ENCODE peak calls at places on chromosome 20, in ten cellular contexts. V is pancreas, Q is HepG2, D is lower lobe of right lung, B is body of pancreas, T is retinal pigment epithelial cell, H is cardiac fibroblast, P is brain microvascular endothelial cell, U is osteoblast, G is tibial nerve. Z is an unnamed sample.

GRCh38 chr20:23260181-23260840 is 90.3 kb upstream of the NXT1 start:
- DNase-seq in V (no peak), Q (no peak), D (no peak), B (no peak), T (no peak), H (no peak), P (no peak), U (no peak), G (no peak), Z (no peak)

GRCh38 chr20:46811328-46812084 is 83.1 kb upstream of the EYA2 start:
- DNase-seq in V (no peak), Q (no peak), D (no peak), B (no peak), T (no peak), H (no peak), P (no peak), U (no peak), G (no peak), Z (no peak)

GRCh38 chr20:23129891-23130621 is 43.9 kb upstream of the CD93 start:
- DNase-seq in V (no peak), Q (no peak), D (no peak), B (peak; percentile 3), T (no peak), H (no peak), P (no peak), U (no peak), G (no peak), Z (no peak)

GRCh38 chr20:3661060-3661820 is 2.0 kb downstream of the GFRA4 start:
- DNase-seq in V (no peak), Q (no peak), D (no peak), B (no peak), T (no peak), H (no peak), P (no peak), U (peak; percentile 79), G (no peak), Z (no peak)

GRCh38 chr20:24533449-24533848 is 64.0 kb downstream of the SYNDIG1 start:
- DNase-seq in V (no peak), Q (no peak), D (no peak), B (no peak), T (no peak), H (no peak), P (no peak), U (no peak), G (no peak), Z (no peak)

GRCh38 chr20:61891476-61891875 is 174.2 kb downstream of the TAF4 start:
- DNase-seq in V (no peak), Q (no peak), D (no peak), B (no peak), T (no peak), H (no peak), P (no peak), U (no peak), G (no peak), Z (no peak)

GRCh38 chr20:47205577-47206123 is 150.8 kb downstream of the ZMYND8 start:
- DNase-seq in V (no peak), Q (peak; percentile 78), D (peak; percentile 77), B (peak; percentile 52), T (no peak), H (peak; percentile 91), P (peak; percentile 77), U (peak; percentile 98), G (peak; percentile 39), Z (peak; percentile 67)

GRCh38 chr20:60764771-60765170 is 487.3 kb upstream of the CDH4 start:
- DNase-seq in V (no peak), Q (no peak), D (no peak), B (no peak), T (no peak), H (no peak), P (no peak), U (no peak), G (no peak), Z (no peak)

DNA sequence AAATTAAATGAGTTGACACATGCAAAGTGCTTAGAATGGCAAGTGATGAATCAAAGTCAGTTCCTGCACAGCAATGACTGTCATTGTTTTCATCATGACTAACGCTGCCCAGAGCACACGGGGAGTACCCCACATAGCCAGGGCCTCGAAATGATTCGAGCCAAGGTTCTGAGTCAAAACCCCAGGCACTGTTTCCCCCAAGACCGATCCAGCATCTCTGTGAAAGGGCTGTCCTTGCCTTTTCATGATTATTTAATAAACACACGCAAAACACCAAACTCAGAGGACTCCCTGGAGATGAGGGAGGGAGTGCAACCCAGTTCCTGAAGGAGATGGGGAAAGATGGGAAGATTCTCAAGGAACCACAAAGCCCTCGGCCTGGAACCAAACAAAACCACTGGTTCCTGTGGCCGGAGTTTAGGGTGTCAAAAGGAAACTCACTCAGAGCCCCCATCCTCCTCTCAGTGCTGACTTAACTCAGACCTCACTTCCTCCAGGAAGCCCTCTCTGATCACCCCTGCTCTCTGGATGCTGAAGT is 3.8 kb downstream of the PREX1 start:
- DNase-seq in V (no peak), Q (no peak), D (no peak), B (no peak), T (no peak), H (peak; percentile 95), P (peak; percentile 76), U (peak; percentile 99), G (peak; percentile 15), Z (no peak)
- H3K4me3 ChIP-seq in V (no peak overlapping the region), Q (no peak overlapping the region), D (peak overlapping the region; percentile 75), B (no peak overlapping the region), T (no peak overlapping the region), H (no peak overlapping the region), P (no peak overlapping the region), U (no peak overlapping the region), G (no peak overlapping the region), Z (no peak overlapping the region)

GRCh38 chr20:57398901-57399535 is 7.8 kb downstream of the RBM38 start:
- DNase-seq in V (no peak), Q (no peak), D (peak; percentile 32), B (no peak), T (no peak), H (no peak), P (no peak), U (peak; percentile 86), G (no peak), Z (no peak)

GRCh38 chr20:57401565-57401918 is 10.3 kb downstream of the RBM38 start:
- DNase-seq in V (no peak), Q (no peak), D (no peak), B (no peak), T (no peak), H (no peak), P (no peak), U (no peak), G (no peak), Z (no peak)

GRCh38 chr20:57400821-57401564 is 9.8 kb downstream of the RBM38 start:
- DNase-seq in V (no peak), Q (no peak), D (peak; percentile 37), B (no peak), T (no peak), H (no peak), P (no peak), U (peak; percentile 86), G (no peak), Z (no peak)

GRCh38 chr20:57399587-57400261 is 8.5 kb downstream of the RBM38 start:
- DNase-seq in V (no peak), Q (no peak), D (peak; percentile 45), B (peak; percentile 53), T (no peak), H (no peak), P (no peak), U (peak; percentile 93), G (no peak), Z (no peak)

DNA sequence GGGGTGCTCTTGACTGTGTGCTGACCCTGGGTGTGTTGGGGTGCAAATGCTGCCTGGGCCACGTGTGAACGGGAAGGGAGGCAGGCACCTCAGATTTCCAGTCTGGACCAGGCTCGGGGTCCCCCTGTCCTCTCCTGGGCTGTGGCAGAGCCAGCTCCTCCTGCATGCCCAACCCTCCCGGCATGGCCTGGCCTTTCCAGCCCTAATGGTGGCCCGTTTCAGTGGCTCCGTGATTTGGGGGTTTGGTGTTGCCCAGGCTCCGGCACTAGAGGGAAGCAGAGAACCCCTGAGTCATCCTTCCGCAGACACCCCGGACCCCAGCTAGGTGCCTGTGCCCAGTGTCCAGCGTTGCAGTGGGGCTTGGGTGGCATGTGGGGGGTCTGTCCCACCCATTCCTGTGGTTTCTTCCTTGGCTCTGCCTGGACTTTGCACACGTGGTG is 9.1 kb downstream of the RBM38 start:
- DNase-seq in V (no peak), Q (no peak), D (no peak), B (no peak), T (no peak), H (no peak), P (no peak), U (peak; percentile 84), G (no peak), Z (no peak)
- TF ChIP-seq CTCF in V (no peak), Q (peak; percentile 14), D (no peak), B (no peak), T (peak; percentile 5), H (no peak), P (peak; percentile 23), U (peak; percentile 10), G (no peak), Z (no peak)

GRCh38 chr20:59754551-59754950 is 150.2 kb downstream of the PHACTR3 start:
- DNase-seq in V (no peak), Q (no peak), D (no peak), B (no peak), T (no peak), H (no peak), P (no peak), U (no peak), G (no peak), Z (no peak)

GRCh38 chr20:59752101-59752586 is 147.8 kb downstream of the PHACTR3 start:
- DNase-seq in V (peak; percentile 25), Q (no peak), D (peak; percentile 63), B (no peak), T (no peak), H (no peak), P (no peak), U (no peak), G (no peak), Z (no peak)

GRCh38 chr20:59753836-59754235 is 149.5 kb downstream of the PHACTR3 start:
- DNase-seq in V (no peak), Q (no peak), D (no peak), B (no peak), T (no peak), H (no peak), P (no peak), U (no peak), G (no peak), Z (no peak)

GRCh38 chr20:59751075-59751711 is 146.9 kb downstream of the PHACTR3 start:
- DNase-seq in V (peak; percentile 41), Q (peak; percentile 52), D (peak; percentile 78), B (peak; percentile 55), T (no peak), H (peak; percentile 33), P (peak; percentile 50), U (peak; percentile 94), G (peak; percentile 64), Z (peak; percentile 19)

GRCh38 chr20:59752704-59753460 is 148.5 kb downstream of the PHACTR3 start:
- DNase-seq in V (no peak), Q (no peak), D (no peak), B (no peak), T (no peak), H (no peak), P (no peak), U (no peak), G (no peak), Z (no peak)
- H3K4me3 ChIP-seq in V (no peak overlapping the region), Q (no peak overlapping the region), D (no peak overlapping the region), B (no peak overlapping the region), T (no peak overlapping the region), H (no peak overlapping the region), P (no peak overlapping the region), U (no peak overlapping the region), G (no peak overlapping the region), Z (no peak overlapping the region)

DNA sequence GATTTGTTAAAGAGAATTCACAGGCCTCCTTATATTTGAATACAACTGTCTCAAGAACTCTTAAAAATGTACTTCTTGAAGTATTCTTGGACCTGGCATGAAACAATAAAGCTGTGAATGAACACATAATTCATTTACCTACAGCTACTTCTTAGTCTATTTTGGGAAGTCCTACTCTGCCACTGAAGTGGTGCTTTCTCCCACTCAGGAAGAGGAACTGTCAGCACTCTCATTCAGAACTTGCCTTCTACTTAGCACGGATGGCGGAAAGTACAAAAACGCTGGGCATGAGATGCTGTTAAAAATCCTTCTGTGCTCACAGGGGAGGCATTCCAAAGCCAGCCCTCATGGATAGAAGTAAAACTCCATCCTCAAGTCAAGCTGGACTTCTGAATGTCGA is 144.8 kb upstream of the LAMP5 start:
- DNase-seq in V (no peak), Q (no peak), D (no peak), B (no peak), T (no peak), H (no peak), P (no peak), U (no peak), G (no peak), Z (no peak)
- TF ChIP-seq CTCF in V (no peak), Q (no peak), D (no peak), B (no peak), T (no peak), H (no peak), P (no peak), U (no peak), G (no peak), Z (no peak)